ENCODE peak calls at places on chromosomes 13 and 19, in six cellular contexts. G is nucleus accumbens; D is GM12864; O is stimulated activated CD8-positive, alpha-beta memory T cell treated with anti-CD3 and anti-CD28 coated beads, Interleukin-7, amount 100 ng/mL, for 1 hour; H is stimulated activated CD4-positive, alpha-beta T cell treated with anti-CD3 and anti-CD28 coated beads, TNF-alpha, amount 100 ng/mL, for 1 hour; N is activated naive CD8-positive, alpha-beta T cell treated with anti-CD3 and anti-CD28 coated beads, Interleukin-2, amount 50 U/mL, for 24 hours. I is an unnamed sample.

GRCh38 chr19:50311723-50312635 is 17.2 kb downstream of the KCNC3 start:
- DNase-seq in G (no peak), D (no peak), O (no peak), H (no peak), N (no peak), I (no peak)

GRCh38 chr19:7815325-7815724 is 14.7 kb upstream of the EVI5L start:
- DNase-seq in G (no peak), D (peak), O (no peak), H (no peak), N (no peak), I (no peak)

GRCh38 chr13:43905435-43906031 is 25.8 kb downstream of the LACC1 start:
- DNase-seq in G (no peak), D (peak), O (no peak), H (no peak), N (no peak), I (peak)

GRCh38 chr19:56916528-56916927 is 76.0 kb upstream of the PEG3 start:
- DNase-seq in G (no peak), D (no peak), O (no peak), H (no peak), N (no peak), I (no peak)

GRCh38 chr13:41179593-41180250 is 14.6 kb downstream of the KBTBD7 start:
- DNase-seq in G (no peak), D (no peak), O (no peak), H (no peak), N (no peak), I (peak)

GRCh38 chr13:41273806-41274441 is 10.5 kb upstream of the MTRF1 start:
- DNase-seq in G (no peak), D (no peak), O (no peak), H (no peak), N (no peak), I (no peak)

GRCh38 chr19:46875657-46876056 is 14.9 kb downstream of the ARHGAP35 start:
- DNase-seq in G (no peak), D (no peak), O (no peak), H (no peak), N (no peak), I (no peak)

GRCh38 chr19:40139533-40140287 is 49.0 kb upstream of the ZNF780A start:
- DNase-seq in G (no peak), D (no peak), O (no peak), H (no peak), N (no peak), I (no peak)

GRCh38 chr19:30669329-30670010 is 297.3 kb downstream of the ZNF536 start:
- DNase-seq in G (peak), D (no peak), O (no peak), H (peak), N (peak), I (peak)

GRCh38 chr19:7408251-7408650 is 59.5 kb downstream of the ARHGEF18 start:
- DNase-seq in G (no peak), D (no peak), O (no peak), H (no peak), N (no peak), I (no peak)

GRCh38 chr19:46385636-46386035 is 27.7 kb downstream of the CCDC8 start:
- DNase-seq in G (no peak), D (no peak), O (no peak), H (no peak), N (no peak), I (no peak)

GRCh38 chr19:36849701-36850645 is 703 bp upstream of the ZNF345 start:
- DNase-seq in G (peak), D (peak), O (peak), H (peak), N (peak), I (peak)

GRCh38 chr13:35936579-35936978 is 194.6 kb downstream of the DCLK1 start:
- DNase-seq in G (no peak), D (no peak), O (no peak), H (no peak), N (no peak), I (no peak)

GRCh38 chr19:31274266-31274963 is 74.8 kb downstream of the TSHZ3 start:
- DNase-seq in G (no peak), D (no peak), O (no peak), H (no peak), N (no peak), I (no peak)

GRCh38 chr13:93368705-93369104 is 142.1 kb downstream of the GPC6 start:
- DNase-seq in G (no peak), D (no peak), O (no peak), H (no peak), N (no peak), I (no peak)

GRCh38 chr13:30151398-30151797 is 156.0 kb downstream of the KATNAL1 start:
- DNase-seq in G (no peak), D (no peak), O (no peak), H (no peak), N (no peak), I (no peak)

GRCh38 chr19:18321729-18322091 is 1.2 kb downstream of the LSM4 start:
- DNase-seq in G (no peak), D (no peak), O (no peak), H (no peak), N (peak), I (peak)

GRCh38 chr13:73138276-73138950 is 79.6 kb downstream of the KLF5 start:
- DNase-seq in G (no peak), D (no peak), O (no peak), H (no peak), N (no peak), I (no peak)

GRCh38 chr19:33721735-33722297 is 74.9 kb upstream of the KCTD15 start:
- DNase-seq in G (no peak), D (no peak), O (no peak), H (no peak), N (no peak), I (no peak)

GRCh38 chr19:50053119-50053518 is 27.3 kb downstream of the ZNF473 start:
- DNase-seq in G (no peak), D (no peak), O (no peak), H (no peak), N (no peak), I (no peak)

GRCh38 chr19:50567052-50567841 is 988 bp downstream of the LRRC4B start:
- DNase-seq in G (peak), D (no peak), O (no peak), H (no peak), N (no peak), I (no peak)

GRCh38 chr19:52896431-52897148 is 845 bp downstream of the ZNF320 start:
- DNase-seq in G (no peak), D (no peak), O (no peak), H (no peak), N (no peak), I (peak)

GRCh38 chr19:16825312-16826168 is 3.7 kb upstream of the SIN3B start:
- DNase-seq in G (peak), D (no peak), O (no peak), H (no peak), N (no peak), I (no peak)

I was measured in activated naive CD4-positive, alpha-beta T cell treated with anti-CD3 and anti-CD28 coated beads for 36 hours.